ENCODE peak calls at places on chromosomes 16 and 17, in nine cellular contexts. I is heart left ventricle, T is cardiac muscle cell, H is PC-9, X is esophagus squamous epithelium, G is mucosa of descending colon, B is left ventricle myocardium inferior, R is BJ, W is Caco-2. F is an unnamed sample.

GRCh38 chr16:49022351-49022963 is 259.2 kb downstream of the CBLN1 start:
- DNase-seq in G (no peak), T (no peak), B (no peak), X (no peak), W (no peak), R (no peak), H (no peak), I (no peak), F (no peak)

GRCh38 chr17:81437221-81437651 is 42.0 kb downstream of the BAHCC1 start:
- DNase-seq in W (no peak), H (no peak), X (no peak), B (no peak), T (no peak), I (no peak), R (no peak), G (no peak), F (peak; percentile 95)

GRCh38 chr17:66667491-66668030 is 167.4 kb upstream of the CACNG5 start:
- DNase-seq in T (no peak), I (no peak), W (no peak), G (no peak), H (no peak), X (no peak), B (no peak), R (no peak), F (no peak)

GRCh38 chr16:8944113-8944765 is 19.5 kb downstream of the USP7 start:
- DNase-seq in T (no peak), W (no peak), B (no peak), G (no peak), R (no peak), X (no peak), H (no peak), I (no peak), F (peak; percentile 22)

GRCh38 chr17:65783845-65784334 is 222.4 kb upstream of the AXIN2 start:
- DNase-seq in I (no peak), B (no peak), R (peak; percentile 71), W (no peak), T (peak; percentile 93), H (peak; percentile 17), G (no peak), X (no peak), F (no peak)

GRCh38 chr16:81480856-81481821 is 36.5 kb downstream of the CMIP start:
- DNase-seq in W (peak; percentile 61), R (no peak), H (no peak), I (peak; percentile 72), T (peak; percentile 62), X (peak; percentile 38), G (peak; percentile 82), B (no peak), F (peak; percentile 80)

GRCh38 chr17:82737981-82738877 is 2.8 kb downstream of the FN3K start:
- DNase-seq in T (peak; percentile 56), R (no peak), I (peak; percentile 93), B (peak; percentile 83), H (no peak), X (no peak), W (no peak), G (peak; percentile 51), F (peak; percentile 83)

GRCh38 chr17:21215935-21216334 is 2.0 kb upstream of the TMEM11 start:
- DNase-seq in T (peak; percentile 62), G (no peak), R (no peak), H (peak; percentile 42), W (no peak), B (no peak), I (no peak), X (no peak), F (no peak)

GRCh38 chr17:11039342-11039741 is 201.5 kb upstream of the PIRT start:
- DNase-seq in I (no peak), H (no peak), X (no peak), T (no peak), B (no peak), W (no peak), R (no peak), G (no peak), F (no peak)

GRCh38 chr17:36934144-36934758 is 3.0 kb upstream of the LHX1 start:
- DNase-seq in G (no peak), R (no peak), B (no peak), X (no peak), W (no peak), I (no peak), T (no peak), H (no peak), F (peak; percentile 76)

GRCh38 chr16:75250809-75251279 is 580 bp downstream of the BCAR1 start:
- DNase-seq in G (peak; percentile 78), W (peak; percentile 83), T (no peak), I (no peak), X (no peak), B (peak; percentile 31), H (no peak), R (no peak), F (peak; percentile 99)

GRCh38 chr17:3693829-3694231 is 2.1 kb downstream of the P2RX5 start:
- DNase-seq in G (peak; percentile 48), W (no peak), X (no peak), T (no peak), H (no peak), I (no peak), R (no peak), B (no peak), F (no peak)

GRCh38 chr16:50756466-50756865 is 14.6 kb downstream of the CYLD start:
- DNase-seq in T (no peak), G (no peak), W (no peak), X (no peak), H (no peak), I (no peak), B (no peak), R (no peak), F (no peak)

GRCh38 chr17:73476890-73477350 is 165.1 kb upstream of the CDC42EP4 start:
- DNase-seq in G (no peak), I (peak; percentile 78), T (no peak), X (no peak), B (peak; percentile 62), H (no peak), R (no peak), W (no peak), F (peak; percentile 27)

GRCh38 chr17:73482251-73482661 is 162.0 kb downstream of the SDK2 start:
- DNase-seq in X (no peak), I (no peak), G (no peak), H (no peak), W (no peak), T (no peak), B (no peak), R (no peak), F (peak; percentile 53)

GRCh38 chr17:73481672-73482071 is 162.6 kb downstream of the SDK2 start:
- DNase-seq in H (no peak), X (no peak), W (no peak), I (no peak), R (no peak), G (no peak), T (no peak), B (no peak), F (no peak)

GRCh38 chr17:73480740-73481139 is 163.5 kb downstream of the SDK2 start:
- DNase-seq in I (peak; percentile 72), R (no peak), H (no peak), B (peak; percentile 66), X (no peak), W (no peak), T (no peak), G (no peak), F (peak; percentile 38)

DNA sequence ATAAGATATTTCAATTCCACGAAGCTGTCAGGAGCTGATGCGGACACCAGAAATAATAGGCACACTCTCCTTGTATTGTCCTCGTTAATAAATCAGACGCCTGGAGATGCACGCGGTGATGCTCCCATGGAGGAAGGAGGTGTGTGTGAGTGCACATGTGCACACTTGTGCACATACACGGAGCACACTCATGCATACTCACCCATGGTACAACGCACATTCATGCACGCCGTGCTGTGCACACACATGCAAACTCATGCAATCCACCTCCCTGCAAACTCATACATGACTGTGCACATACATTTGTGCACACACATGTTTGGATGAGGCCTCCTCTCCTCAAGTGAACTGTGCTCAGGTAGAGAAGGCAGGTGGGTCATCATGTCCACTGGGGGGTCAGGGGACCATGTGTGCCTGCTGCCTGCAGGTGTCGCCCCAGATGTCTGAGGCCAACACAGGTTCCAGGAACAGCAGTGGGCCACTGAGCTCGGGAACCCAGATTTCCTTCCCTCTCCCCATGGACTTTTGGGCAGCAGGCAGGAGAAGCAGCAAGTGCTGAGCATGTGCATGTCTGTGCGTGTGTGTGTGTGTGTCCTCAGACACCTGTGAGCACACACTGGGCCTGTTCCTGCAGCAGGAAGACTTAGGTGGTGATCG is 165.3 kb downstream of the SDK2 start:
- DNase-seq in H (no peak), R (no peak), B (no peak), X (no peak), G (no peak), I (no peak), T (no peak), W (no peak), F (no peak)
- TF ChIP-seq CTCF in H (peak; percentile 47), R (no peak), B (no peak), X (no peak), G (no peak), I (no peak), T (no peak), W (no peak), F (no peak)

GRCh38 chr16:2936436-2937011 is 24.8 kb downstream of the FLYWCH1 start:
- DNase-seq in I (no peak), R (no peak), H (no peak), T (no peak), X (no peak), B (no peak), G (no peak), W (no peak), F (peak; percentile 73)
- H3K36me3 ChIP-seq in I (peaks cover 83% of the 10 kb centered on the region), R (peaks cover 30% of the 10 kb centered on the region), H (no peaks in the 10 kb centered on the region), T (peaks cover 20% of the 10 kb centered on the region), X (peaks cover 94% of the 10 kb centered on the region), B (peaks cover 93% of the 10 kb centered on the region), G (peaks cover 8% of the 10 kb centered on the region), W (no peaks in the 10 kb centered on the region), F (peaks cover 52% of the 10 kb centered on the region)

DNA sequence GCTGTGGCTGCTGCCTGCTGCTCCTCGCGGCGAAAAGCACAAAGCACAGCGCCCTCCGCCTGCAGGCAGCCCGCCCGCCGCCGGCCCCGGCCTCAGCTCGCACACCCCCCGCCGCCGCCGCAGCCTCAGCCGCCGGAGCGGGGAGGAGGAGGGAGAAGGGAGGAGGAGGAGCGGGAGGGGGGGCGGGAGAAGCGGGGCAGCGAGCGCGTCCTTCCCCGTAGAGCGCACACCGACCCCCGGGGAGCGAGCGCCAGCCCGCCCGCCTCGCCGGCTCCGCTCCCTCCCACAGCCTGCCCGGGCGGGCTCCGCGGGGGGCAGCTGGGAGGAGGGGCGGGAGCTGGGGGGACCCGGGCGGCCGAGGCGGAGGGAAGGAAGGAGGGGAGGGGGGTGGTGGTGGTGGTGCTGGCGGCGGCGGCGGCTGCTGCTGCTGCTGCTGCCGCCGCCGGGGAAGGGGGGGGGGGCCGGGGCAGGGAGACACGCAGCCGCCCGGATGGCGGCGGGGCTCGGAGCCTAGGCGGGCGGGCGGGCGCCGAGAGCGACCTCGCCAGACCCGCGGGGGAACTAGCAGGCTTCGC is at the start of gene UBTF:
- DNase-seq in I (peak; percentile 80), W (peak; percentile 62), H (peak; percentile 53), X (no peak), B (peak; percentile 80), R (no peak), T (peak; percentile 77), G (peak; percentile 82), F (peak; percentile 88)
- TF ChIP-seq CTCF in I (no peak), W (no peak), H (no peak), X (no peak), B (no peak), R (no peak), T (no peak), G (no peak), F (no peak)

GRCh38 chr17:64585146-64585545 is 77.0 kb downstream of the SMURF2 start:
- DNase-seq in H (no peak), W (no peak), T (no peak), G (no peak), I (no peak), R (no peak), B (no peak), X (no peak), F (no peak)
- H3K36me3 ChIP-seq in H (peaks cover 42% of the 10 kb centered on the region), W (no peaks in the 10 kb centered on the region), T (peaks cover 14% of the 10 kb centered on the region), G (peaks cover 4% of the 10 kb centered on the region), I (peaks cover 73% of the 10 kb centered on the region), R (peaks cover 7% of the 10 kb centered on the region), B (peaks cover 53% of the 10 kb centered on the region), X (peaks cover 76% of the 10 kb centered on the region), F (peaks cover 75% of the 10 kb centered on the region)

GRCh38 chr17:43543771-43544575 is 2.2 kb downstream of the ETV4 start:
- DNase-seq in T (no peak), X (no peak), R (no peak), H (peak; percentile 16), B (no peak), G (no peak), I (no peak), W (no peak), F (no peak)
- TF ChIP-seq CTCF in T (no peak), X (no peak), R (no peak), H (no peak), B (no peak), G (no peak), I (no peak), W (no peak), F (no peak)